ENCODE peak calls at places on chromosomes 11 and 22, in seven cellular contexts. J is IMR-90, G is PC-3, X is fibroblast of lung, I is neural progenitor cell, V is DND-41, U is OCI-LY7. K is an unnamed sample.

GRCh38 chr11:93652161-93652597 is 9.3 kb upstream of the CEP295 start:
- DNase-seq in V (peak), G (peak), X (peak), U (peak), I (peak), J (peak), K (peak)

GRCh38 chr11:30586251-30587144 is at the start of gene MPPED2:
- DNase-seq in X (no peak), U (no peak), J (no peak), V (no peak), I (peak), G (no peak), K (no peak)

GRCh38 chr11:62671604-62672528 is at the start of the genes LBHD1 and UQCC3:
- DNase-seq in X (peak), J (peak), I (peak), G (peak), U (peak), V (peak), K (peak)

GRCh38 chr11:33040127-33040861 is 922 bp downstream of the TCP11L1 start:
- DNase-seq in U (peak), X (peak), J (peak), V (peak), I (no peak), G (peak), K (peak)

GRCh38 chr11:57306156-57306876 is 18.4 kb downstream of the TNKS1BP1 start:
- DNase-seq in U (no peak), V (no peak), X (no peak), J (peak), I (no peak), G (no peak), K (no peak)

GRCh38 chr11:16945671-16946469 is 68.3 kb downstream of the PLEKHA7 start:
- DNase-seq in X (peak), U (peak), G (peak), I (peak), J (peak), V (peak), K (peak)

GRCh38 chr11:69922596-69923111 is 103.4 kb upstream of the FGF3 start:
- DNase-seq in J (no peak), I (no peak), U (no peak), G (no peak), V (no peak), X (no peak), K (no peak)

GRCh38 chr11:20594274-20595061 is 4.9 kb upstream of the SLC6A5 start:
- DNase-seq in G (no peak), V (no peak), I (no peak), J (no peak), U (no peak), X (no peak), K (no peak)

GRCh38 chr11:44961894-44962293 is 11.2 kb upstream of the TP53I11 start:
- DNase-seq in G (no peak), U (no peak), V (no peak), I (no peak), J (no peak), X (no peak), K (no peak)

GRCh38 chr11:83819936-83820549 is 533.9 kb upstream of the CCDC90B start:
- DNase-seq in I (peak), U (peak), V (no peak), G (peak), J (peak), X (peak), K (peak)

GRCh38 chr11:125257185-125257584 is 92.6 kb downstream of the PKNOX2 start:
- DNase-seq in U (no peak), J (no peak), V (no peak), X (no peak), G (peak), I (peak), K (no peak)

GRCh38 chr11:62370743-62371440 is 33.6 kb downstream of the ASRGL1 start:
- DNase-seq in X (no peak), V (no peak), U (no peak), J (no peak), I (no peak), G (no peak), K (no peak)

GRCh38 chr11:69370984-69371709 is 77.2 kb downstream of the MYEOV start:
- DNase-seq in U (no peak), I (no peak), G (no peak), J (no peak), V (no peak), X (no peak), K (no peak)

GRCh38 chr11:45163956-45164575 is 17.6 kb downstream of the PRDM11 start:
- DNase-seq in X (peak), G (no peak), J (peak), I (no peak), V (no peak), U (no peak), K (peak)

GRCh38 chr11:80606726-80607125 is 1165.9 kb upstream of the TENM4 start:
- DNase-seq in I (peak), V (no peak), X (no peak), U (no peak), G (no peak), J (no peak), K (no peak)
- H2AFZ ChIP-seq in I (no peak), V (no peak), X (no peak), U (no peak), G (no peak), J (no peak), K (no peak)

DNA sequence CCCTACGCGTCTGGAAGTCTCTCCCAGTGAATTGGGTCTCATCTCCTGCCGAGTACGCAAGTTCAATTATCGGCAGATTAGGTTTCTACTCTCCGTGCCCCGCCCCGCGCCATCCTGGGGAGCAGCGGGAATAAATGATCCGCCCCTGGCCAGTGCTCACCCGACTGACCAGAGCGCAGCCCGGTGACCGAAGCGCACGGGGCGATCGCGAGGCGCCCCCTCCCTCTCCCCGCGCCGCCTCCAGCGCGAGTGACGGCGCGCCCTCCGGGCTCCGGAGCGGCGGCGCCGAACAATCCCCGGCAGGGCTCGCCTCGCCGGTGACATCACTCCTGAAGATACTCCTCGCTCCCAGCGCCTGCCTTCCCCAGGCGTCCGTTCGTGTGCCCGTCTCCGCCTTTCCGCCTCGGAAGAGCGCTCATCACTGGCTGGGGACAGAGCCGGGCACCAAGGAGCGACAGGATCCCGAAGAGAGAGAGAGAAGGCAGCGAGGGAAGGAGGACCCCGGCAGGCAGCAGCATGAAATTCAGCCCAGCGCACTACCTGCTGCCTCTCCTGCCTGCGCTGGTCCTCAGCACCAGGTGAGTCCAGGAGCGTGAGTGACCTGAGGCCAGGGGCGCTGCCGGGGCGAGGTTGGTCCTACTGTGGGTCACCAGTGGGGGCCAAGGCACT is at the start of gene LUZP2:
- DNase-seq in V (no peak), J (peak), G (peak), I (peak), X (peak), U (no peak), K (peak)
- TF ChIP-seq CTCF in V (no peak), J (no peak), G (no peak), I (peak), X (no peak), U (no peak), K (no peak)

DNA sequence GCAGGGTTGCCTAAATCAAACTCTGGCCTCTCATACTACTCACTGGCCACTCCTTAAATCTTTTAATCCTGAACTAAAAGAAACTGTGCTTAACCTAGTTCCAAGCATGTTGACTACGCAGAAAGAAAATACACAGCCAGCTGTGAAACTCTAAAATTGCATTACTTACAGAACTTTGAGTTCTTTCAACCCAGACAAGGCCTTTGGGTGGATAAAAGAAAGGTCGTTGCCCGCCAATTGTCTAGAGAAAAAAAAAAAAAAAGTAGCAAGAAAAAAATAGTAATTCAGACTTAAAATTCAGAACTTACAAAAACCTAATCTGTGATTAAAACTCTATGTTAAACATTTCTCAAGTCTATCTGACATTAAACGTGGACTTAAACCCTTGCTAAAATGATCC is 29.3 kb upstream of the CCDC34 start:
- DNase-seq in X (no peak), J (no peak), G (no peak), V (no peak), I (peak), U (no peak), K (no peak)
- H3K27ac ChIP-seq in X (no peak), J (no peak), G (peak), V (no peak), I (peak), U (no peak), K (no peak)

GRCh38 chr22:49801391-49802060 is 26.1 kb downstream of the BRD1 start:
- DNase-seq in I (no peak), G (no peak), V (no peak), U (no peak), X (no peak), J (no peak), K (no peak)
- H2AFZ ChIP-seq in I (no peak), G (no peak), V (no peak), U (no peak), X (no peak), J (no peak), K (no peak)

DNA sequence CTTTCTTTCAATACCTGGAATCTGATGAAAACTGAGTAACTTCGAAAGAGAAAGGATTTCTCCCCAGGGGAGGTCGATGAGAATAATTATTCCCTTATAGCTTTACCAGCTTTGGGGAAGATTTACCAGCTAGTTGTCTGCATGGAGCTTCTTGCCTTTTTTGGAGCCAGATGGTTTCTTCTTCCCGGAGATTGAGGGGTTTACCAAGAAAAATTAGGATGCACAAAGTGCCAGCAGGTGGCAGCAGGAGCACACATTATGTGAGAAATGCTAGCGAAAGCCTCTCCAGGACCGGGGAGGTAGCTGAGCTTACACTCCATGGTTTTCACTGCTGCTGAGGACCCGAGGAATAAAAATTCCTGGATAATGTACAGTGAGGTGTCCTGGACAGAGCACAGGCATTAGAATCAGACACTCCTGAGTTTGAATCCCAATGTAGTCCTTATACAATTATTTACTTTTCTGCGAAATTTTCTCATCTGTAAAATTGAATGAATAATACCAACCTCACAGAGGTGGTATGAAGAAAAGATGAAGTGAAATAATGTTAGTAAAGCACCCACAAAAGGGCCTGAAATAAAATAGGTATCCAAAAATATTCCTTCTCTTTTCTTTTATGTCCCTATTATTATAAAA is 46.0 kb upstream of the PARVA start:
- DNase-seq in X (peak), I (peak), U (peak), J (peak), G (peak), V (peak), K (peak)
- TF ChIP-seq CTCF in X (peak), I (peak), U (peak), J (peak), G (peak), V (peak), K (peak)

GRCh38 chr11:2911088-2912037 is 17.9 kb downstream of the PHLDA2 start:
- DNase-seq in I (no peak), G (no peak), X (no peak), U (no peak), J (no peak), V (no peak), K (no peak)

GRCh38 chr11:2910401-2910955 is 18.7 kb downstream of the PHLDA2 start:
- DNase-seq in U (no peak), G (no peak), I (no peak), V (no peak), J (no peak), X (no peak), K (no peak)

GRCh38 chr11:2913029-2913431 is 16.2 kb downstream of the PHLDA2 start:
- DNase-seq in I (no peak), X (peak), U (no peak), G (peak), J (peak), V (no peak), K (no peak)

GRCh38 chr11:2912498-2912897 is 16.7 kb downstream of the PHLDA2 start:
- DNase-seq in I (no peak), V (no peak), X (peak), J (peak), U (no peak), G (peak), K (peak)

GRCh38 chr11:2912038-2912410 is 17.2 kb downstream of the PHLDA2 start:
- DNase-seq in J (no peak), G (no peak), I (no peak), U (no peak), V (no peak), X (no peak), K (no peak)
- H3K27ac ChIP-seq in J (no peak), G (peak), I (no peak), U (no peak), V (no peak), X (no peak), K (no peak)